ENCODE peak calls at places on chromosome 17, in nine cellular contexts. One of them, this sample, is unnamed.

GRCh38 chr17:64343833-64344637 is 46.6 kb downstream of the PECAM1 start:
- DNase-seq in uterus: peak
- DNase-seq in PC-3: peak
- DNase-seq in pancreas: peak
- DNase-seq in fibroblast of mammary gland: peak
- DNase-seq in astrocyte of the cerebellum: peak
- DNase-seq in heart left ventricle: peak
- DNase-seq in H9: no peak
- DNase-seq in AG10803: peak
- DNase-seq in this sample: peak

GRCh38 chr17:27846042-27846655 is 45.8 kb upstream of the NOS2 start:
- DNase-seq in uterus: no peak
- DNase-seq in PC-3: no peak
- DNase-seq in pancreas: no peak
- DNase-seq in fibroblast of mammary gland: no peak
- DNase-seq in astrocyte of the cerebellum: no peak
- DNase-seq in heart left ventricle: no peak
- DNase-seq in H9: no peak
- DNase-seq in AG10803: no peak
- DNase-seq in this sample: no peak

GRCh38 chr17:39704821-39705551 is 5.1 kb downstream of the ERBB2 start:
- DNase-seq in uterus: no peak
- DNase-seq in PC-3: no peak
- DNase-seq in pancreas: peak
- DNase-seq in fibroblast of mammary gland: peak
- DNase-seq in astrocyte of the cerebellum: no peak
- DNase-seq in heart left ventricle: no peak
- DNase-seq in H9: peak
- DNase-seq in AG10803: peak
- DNase-seq in this sample: peak

GRCh38 chr17:41615454-41615853 is 2.9 kb upstream of the KRT16 start:
- DNase-seq in uterus: no peak
- DNase-seq in PC-3: peak
- DNase-seq in pancreas: no peak
- DNase-seq in fibroblast of mammary gland: no peak
- DNase-seq in astrocyte of the cerebellum: no peak
- DNase-seq in heart left ventricle: no peak
- DNase-seq in H9: peak
- DNase-seq in AG10803: no peak
- DNase-seq in this sample: no peak

GRCh38 chr17:61926831-61927210 is 961 bp downstream of the INTS2 start:
- DNase-seq in uterus: no peak
- DNase-seq in PC-3: no peak
- DNase-seq in pancreas: no peak
- DNase-seq in fibroblast of mammary gland: peak
- DNase-seq in astrocyte of the cerebellum: no peak
- DNase-seq in heart left ventricle: no peak
- DNase-seq in H9: no peak
- DNase-seq in AG10803: peak
- DNase-seq in this sample: peak

GRCh38 chr17:16425202-16425601 is 9.8 kb downstream of the TRPV2 start:
- DNase-seq in uterus: no peak
- DNase-seq in PC-3: no peak
- DNase-seq in pancreas: no peak
- DNase-seq in fibroblast of mammary gland: no peak
- DNase-seq in astrocyte of the cerebellum: no peak
- DNase-seq in heart left ventricle: no peak
- DNase-seq in H9: no peak
- DNase-seq in AG10803: no peak
- DNase-seq in this sample: no peak

GRCh38 chr17:19346351-19347255 is 15.9 kb downstream of the B9D1 start:
- DNase-seq in uterus: peak
- DNase-seq in PC-3: peak
- DNase-seq in pancreas: no peak
- DNase-seq in fibroblast of mammary gland: peak
- DNase-seq in astrocyte of the cerebellum: peak
- DNase-seq in heart left ventricle: peak
- DNase-seq in H9: peak
- DNase-seq in AG10803: peak
- DNase-seq in this sample: peak

GRCh38 chr17:34307110-34307509 is 12.1 kb upstream of the CCL8 start:
- DNase-seq in uterus: peak
- DNase-seq in PC-3: no peak
- DNase-seq in pancreas: no peak
- DNase-seq in fibroblast of mammary gland: peak
- DNase-seq in astrocyte of the cerebellum: no peak
- DNase-seq in heart left ventricle: no peak
- DNase-seq in H9: no peak
- DNase-seq in AG10803: peak
- DNase-seq in this sample: peak

GRCh38 chr17:48023408-48024148 is 14.0 kb downstream of the COPZ2 start:
- DNase-seq in uterus: peak
- DNase-seq in PC-3: peak
- DNase-seq in pancreas: peak
- DNase-seq in fibroblast of mammary gland: peak
- DNase-seq in astrocyte of the cerebellum: no peak
- DNase-seq in heart left ventricle: peak
- DNase-seq in H9: peak
- DNase-seq in AG10803: peak
- DNase-seq in this sample: peak

GRCh38 chr17:1908699-1909309 is 79.0 kb downstream of the RPA1 start:
- DNase-seq in uterus: peak
- DNase-seq in PC-3: peak
- DNase-seq in pancreas: peak
- DNase-seq in fibroblast of mammary gland: peak
- DNase-seq in astrocyte of the cerebellum: peak
- DNase-seq in heart left ventricle: peak
- DNase-seq in H9: peak
- DNase-seq in AG10803: peak
- DNase-seq in this sample: peak

GRCh38 chr17:79657861-79658810 is 47.3 kb upstream of the RBFOX3 start:
- DNase-seq in uterus: no peak
- DNase-seq in PC-3: no peak
- DNase-seq in pancreas: no peak
- DNase-seq in fibroblast of mammary gland: no peak
- DNase-seq in astrocyte of the cerebellum: no peak
- DNase-seq in heart left ventricle: no peak
- DNase-seq in H9: peak
- DNase-seq in AG10803: no peak
- DNase-seq in this sample: no peak

GRCh38 chr17:29929006-29929543 is 953 bp downstream of the SSH2 start:
- DNase-seq in uterus: no peak
- DNase-seq in PC-3: peak
- DNase-seq in pancreas: peak
- DNase-seq in fibroblast of mammary gland: peak
- DNase-seq in astrocyte of the cerebellum: no peak
- DNase-seq in heart left ventricle: no peak
- DNase-seq in H9: peak
- DNase-seq in AG10803: no peak
- DNase-seq in this sample: peak

GRCh38 chr17:55607736-55608341 is 96.6 kb upstream of the SMIM36 start:
- DNase-seq in uterus: peak
- DNase-seq in PC-3: peak
- DNase-seq in pancreas: peak
- DNase-seq in fibroblast of mammary gland: peak
- DNase-seq in astrocyte of the cerebellum: peak
- DNase-seq in heart left ventricle: peak
- DNase-seq in H9: no peak
- DNase-seq in AG10803: no peak
- DNase-seq in this sample: peak

GRCh38 chr17:76654408-76654807 is 10.9 kb upstream of the ST6GALNAC1 start:
- DNase-seq in uterus: no peak
- DNase-seq in PC-3: no peak
- DNase-seq in pancreas: no peak
- DNase-seq in fibroblast of mammary gland: no peak
- DNase-seq in astrocyte of the cerebellum: no peak
- DNase-seq in heart left ventricle: no peak
- DNase-seq in H9: no peak
- DNase-seq in AG10803: no peak
- DNase-seq in this sample: no peak

GRCh38 chr17:76645481-76645880 is 1.9 kb upstream of the ST6GALNAC1 start:
- DNase-seq in uterus: no peak
- DNase-seq in PC-3: no peak
- DNase-seq in pancreas: no peak
- DNase-seq in fibroblast of mammary gland: no peak
- DNase-seq in astrocyte of the cerebellum: no peak
- DNase-seq in heart left ventricle: no peak
- DNase-seq in H9: no peak
- DNase-seq in AG10803: no peak
- DNase-seq in this sample: no peak

GRCh38 chr17:76644995-76645394 is 1.4 kb upstream of the ST6GALNAC1 start:
- DNase-seq in uterus: no peak
- DNase-seq in PC-3: no peak
- DNase-seq in pancreas: peak
- DNase-seq in fibroblast of mammary gland: no peak
- DNase-seq in astrocyte of the cerebellum: no peak
- DNase-seq in heart left ventricle: no peak
- DNase-seq in H9: no peak
- DNase-seq in AG10803: no peak
- DNase-seq in this sample: no peak

GRCh38 chr17:76646712-76647111 is 3.2 kb upstream of the ST6GALNAC1 start:
- DNase-seq in uterus: no peak
- DNase-seq in PC-3: no peak
- DNase-seq in pancreas: no peak
- DNase-seq in fibroblast of mammary gland: no peak
- DNase-seq in astrocyte of the cerebellum: no peak
- DNase-seq in heart left ventricle: no peak
- DNase-seq in H9: no peak
- DNase-seq in AG10803: no peak
- DNase-seq in this sample: no peak

DNA sequence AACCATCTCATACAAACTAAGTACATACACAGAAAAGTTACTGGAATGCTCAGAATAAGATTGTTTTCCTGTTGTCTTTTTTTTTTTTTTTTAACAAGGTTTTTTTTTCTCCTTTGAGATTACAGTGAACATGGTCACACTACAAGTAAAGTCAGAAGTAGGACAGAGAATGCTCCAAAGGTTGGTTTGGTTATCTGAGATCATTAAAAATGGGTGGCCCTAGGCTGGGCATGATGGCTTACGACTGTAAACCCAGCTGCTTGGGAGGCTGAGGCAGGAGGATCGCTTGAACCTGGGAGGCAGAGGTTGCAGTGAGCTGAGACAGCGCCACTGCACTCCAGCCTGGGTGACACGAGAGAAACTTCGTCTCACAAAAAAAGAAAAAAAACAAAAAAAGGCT is 6.9 kb upstream of the ST6GALNAC1 start:
- DNase-seq in uterus: no peak
- DNase-seq in PC-3: no peak
- DNase-seq in pancreas: no peak
- DNase-seq in fibroblast of mammary gland: no peak
- DNase-seq in astrocyte of the cerebellum: no peak
- DNase-seq in heart left ventricle: no peak
- DNase-seq in H9: no peak
- DNase-seq in AG10803: no peak
- DNase-seq in this sample: no peak
- TF ChIP-seq CTCF in uterus: no peak
- TF ChIP-seq CTCF in PC-3: no peak
- TF ChIP-seq CTCF in pancreas: no peak
- TF ChIP-seq CTCF in fibroblast of mammary gland: no peak
- TF ChIP-seq CTCF in astrocyte of the cerebellum: no peak
- TF ChIP-seq CTCF in heart left ventricle: no peak
- TF ChIP-seq CTCF in H9: no peak
- TF ChIP-seq CTCF in AG10803: no peak
- TF ChIP-seq CTCF in this sample: no peak

GRCh38 chr17:80908206-80908605 is 83.4 kb upstream of the CHMP6 start:
- DNase-seq in uterus: no peak
- DNase-seq in PC-3: no peak
- DNase-seq in pancreas: no peak
- DNase-seq in fibroblast of mammary gland: no peak
- DNase-seq in astrocyte of the cerebellum: no peak
- DNase-seq in heart left ventricle: peak
- DNase-seq in H9: no peak
- DNase-seq in AG10803: no peak
- DNase-seq in this sample: no peak
- TF ChIP-seq CTCF in uterus: no peak
- TF ChIP-seq CTCF in PC-3: no peak
- TF ChIP-seq CTCF in pancreas: no peak
- TF ChIP-seq CTCF in fibroblast of mammary gland: no peak
- TF ChIP-seq CTCF in astrocyte of the cerebellum: no peak
- TF ChIP-seq CTCF in heart left ventricle: no peak
- TF ChIP-seq CTCF in H9: no peak
- TF ChIP-seq CTCF in AG10803: no peak
- TF ChIP-seq CTCF in this sample: no peak

DNA sequence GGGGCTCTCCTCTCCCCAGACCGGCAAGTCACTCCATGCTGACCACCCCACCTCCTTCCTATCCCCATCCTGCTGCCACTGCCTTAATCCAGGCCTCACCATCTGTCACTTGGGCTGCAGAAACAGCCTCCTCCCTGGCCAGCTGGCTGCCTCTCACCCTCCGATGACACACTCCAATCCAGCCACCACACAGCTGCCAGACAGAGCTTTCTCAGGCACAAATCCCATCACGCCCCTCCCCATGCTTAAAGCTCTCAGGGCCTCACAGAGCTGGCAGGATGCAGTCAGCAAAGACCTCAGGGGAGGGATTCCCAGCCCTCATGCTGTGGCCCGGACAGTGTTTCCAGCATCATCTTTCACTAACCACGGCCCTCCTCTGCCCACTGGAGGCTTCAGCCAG is 13.7 kb downstream of the CAMKK1 start:
- DNase-seq in uterus: no peak
- DNase-seq in PC-3: no peak
- DNase-seq in pancreas: no peak
- DNase-seq in fibroblast of mammary gland: peak
- DNase-seq in astrocyte of the cerebellum: peak
- DNase-seq in heart left ventricle: peak
- DNase-seq in H9: no peak
- DNase-seq in AG10803: peak
- DNase-seq in this sample: peak
- TF ChIP-seq CTCF in uterus: no peak
- TF ChIP-seq CTCF in PC-3: no peak
- TF ChIP-seq CTCF in pancreas: no peak
- TF ChIP-seq CTCF in fibroblast of mammary gland: no peak
- TF ChIP-seq CTCF in astrocyte of the cerebellum: no peak
- TF ChIP-seq CTCF in heart left ventricle: no peak
- TF ChIP-seq CTCF in H9: no peak
- TF ChIP-seq CTCF in AG10803: peak
- TF ChIP-seq CTCF in this sample: no peak

DNA sequence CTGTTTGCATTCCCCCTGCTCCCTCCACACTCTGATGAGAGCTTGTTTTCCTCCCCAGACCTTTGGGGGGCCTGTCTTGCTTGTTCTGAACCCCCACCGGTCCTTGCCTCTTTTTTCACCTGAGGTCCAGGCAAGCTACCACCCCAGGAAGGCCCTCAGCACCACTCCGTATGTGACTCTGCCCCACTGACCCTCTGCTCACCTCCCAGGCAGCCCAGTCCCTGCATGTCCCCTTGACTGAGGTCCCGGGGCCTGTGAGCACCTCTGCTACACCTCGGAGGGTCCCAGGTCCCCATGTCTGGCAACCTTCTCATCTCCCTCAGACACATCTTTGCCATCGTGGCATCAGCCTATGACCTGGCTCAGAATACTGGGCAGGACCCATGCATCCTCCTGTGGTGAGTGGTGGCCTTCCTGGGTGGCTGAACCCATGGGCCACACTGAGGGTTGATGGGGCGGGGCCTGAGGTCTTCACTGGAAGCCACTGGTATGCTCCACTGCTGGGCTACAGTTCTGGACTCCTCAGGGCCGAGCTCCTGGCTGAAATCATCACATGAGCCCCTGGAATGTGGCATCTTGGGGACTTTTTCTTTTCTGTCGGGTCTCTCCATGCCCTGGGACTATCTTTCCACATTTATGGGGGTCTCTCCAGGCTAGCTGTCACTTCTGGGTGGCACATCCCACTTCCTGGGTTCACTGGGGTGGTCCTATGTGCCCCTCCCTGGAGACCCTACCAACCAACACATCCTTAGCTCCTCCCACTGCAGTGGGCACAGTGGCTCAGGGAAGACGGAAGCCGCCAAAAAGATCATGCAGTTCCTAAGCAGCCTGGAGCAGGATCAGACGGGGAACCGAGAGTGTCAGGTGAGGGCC is 3.5 kb downstream of the MYO15B start:
- DNase-seq in uterus: no peak
- DNase-seq in PC-3: no peak
- DNase-seq in pancreas: no peak
- DNase-seq in fibroblast of mammary gland: no peak
- DNase-seq in astrocyte of the cerebellum: no peak
- DNase-seq in heart left ventricle: no peak
- DNase-seq in H9: peak
- DNase-seq in AG10803: no peak
- DNase-seq in this sample: no peak
- TF ChIP-seq CTCF in uterus: no peak
- TF ChIP-seq CTCF in PC-3: no peak
- TF ChIP-seq CTCF in pancreas: no peak
- TF ChIP-seq CTCF in fibroblast of mammary gland: no peak
- TF ChIP-seq CTCF in astrocyte of the cerebellum: no peak
- TF ChIP-seq CTCF in heart left ventricle: no peak
- TF ChIP-seq CTCF in H9: no peak
- TF ChIP-seq CTCF in AG10803: no peak
- TF ChIP-seq CTCF in this sample: no peak

This sample was measured in fibroblast of the aortic adventitia.